ENCODE peak calls at places on chromosomes 1 and 21, in six cellular contexts. A is lower leg skin, J is AG09309, B is OCI-LY7, V is uterus, T is ovary. Q is an unnamed sample.

GRCh38 chr1:93588206-93588605 is 93.4 kb downstream of the BCAR3 start:
- DNase-seq in J (no peak), A (no peak), T (no peak), B (no peak), V (no peak), Q (no peak)

GRCh38 chr1:100438789-100439188 is 86.5 kb downstream of the CDC14A start:
- DNase-seq in J (no peak), B (no peak), T (no peak), V (no peak), A (no peak), Q (no peak)

GRCh38 chr1:157409927-157410326 is 142.4 kb downstream of the FCRL5 start:
- DNase-seq in A (no peak), T (no peak), B (no peak), J (no peak), V (no peak), Q (no peak)

GRCh38 chr1:17437260-17438175 is 2.0 kb downstream of the RCC2 start:
- DNase-seq in B (peak), A (no peak), T (peak), V (peak), J (no peak), Q (no peak)

GRCh38 chr1:173248247-173248940 is 41.3 kb upstream of the TNFSF4 start:
- DNase-seq in B (no peak), T (no peak), V (no peak), J (no peak), A (no peak), Q (no peak)

GRCh38 chr1:36350659-36351171 is 27.3 kb upstream of the EVA1B start:
- DNase-seq in B (no peak), T (no peak), V (no peak), J (no peak), A (peak), Q (no peak)

GRCh38 chr1:101436100-101436511 is 199.3 kb downstream of the S1PR1 start:
- DNase-seq in V (no peak), A (no peak), T (no peak), J (no peak), B (peak), Q (no peak)

GRCh38 chr1:241744591-241744990 is 92.5 kb downstream of the WDR64 start:
- DNase-seq in B (no peak), J (no peak), T (no peak), V (no peak), A (no peak), Q (no peak)

GRCh38 chr1:205249651-205250050 is 21.9 kb downstream of the TMCC2 start:
- DNase-seq in T (no peak), V (no peak), J (no peak), A (no peak), B (no peak), Q (no peak)

GRCh38 chr1:47222476-47222875 is 9.5 kb downstream of the TAL1 start:
- DNase-seq in V (peak), B (no peak), A (no peak), J (no peak), T (no peak), Q (no peak)

GRCh38 chr1:109926662-109927300 is 16.1 kb downstream of the CSF1 start:
- DNase-seq in B (no peak), T (no peak), A (no peak), V (no peak), J (peak), Q (no peak)

GRCh38 chr21:26593800-26594199 is 20.7 kb upstream of the CYYR1 start:
- DNase-seq in A (no peak), B (no peak), V (no peak), J (no peak), T (no peak), Q (no peak)

GRCh38 chr1:166133276-166133841 is 33.4 kb downstream of the FAM78B start:
- DNase-seq in A (no peak), V (no peak), B (peak), J (no peak), T (no peak), Q (peak)

GRCh38 chr1:20483833-20484525 is 2.0 kb downstream of the CAMK2N1 start:
- DNase-seq in T (peak), A (no peak), V (no peak), B (no peak), J (no peak), Q (no peak)

GRCh38 chr1:26530898-26531598 is 1.5 kb downstream of the RPS6KA1 start:
- DNase-seq in V (no peak), J (peak), T (no peak), B (peak), A (no peak), Q (peak)

GRCh38 chr1:109787845-109788605 is 24.3 kb upstream of the EPS8L3 start:
- DNase-seq in J (no peak), A (no peak), T (no peak), V (peak), B (no peak), Q (no peak)

GRCh38 chr21:36859744-36860501 is 106.5 kb downstream of the HLCS start:
- DNase-seq in A (peak), J (no peak), B (peak), V (peak), T (peak), Q (peak)

GRCh38 chr1:80059940-80060339 is 1053.4 kb upstream of the ADGRL4 start:
- DNase-seq in J (no peak), A (no peak), T (no peak), B (no peak), V (no peak), Q (no peak)

GRCh38 chr1:12166834-12167492 is at the start of gene TNFRSF1B:
- DNase-seq in T (peak), J (no peak), V (no peak), B (no peak), A (no peak), Q (no peak)

GRCh38 chr1:206472886-206473285 is 2.6 kb downstream of the IKBKE start:
- DNase-seq in J (no peak), B (no peak), V (no peak), T (no peak), A (no peak), Q (no peak)

GRCh38 chr1:183989078-183989577 is 48.4 kb downstream of the COLGALT2 start:
- DNase-seq in B (no peak), J (peak), A (peak), T (no peak), V (no peak), Q (no peak)

GRCh38 chr21:46004168-46004861 is 22.7 kb downstream of the COL6A1 start:
- DNase-seq in V (peak), A (no peak), B (no peak), J (no peak), T (no peak), Q (no peak)

GRCh38 chr1:226111109-226111864 is 48.8 kb downstream of the H3-3A start:
- DNase-seq in V (no peak), T (no peak), J (no peak), A (no peak), B (peak), Q (no peak)
- H3K4me3 ChIP-seq in V (peak), T (peak), J (peak), A (no peak), B (peak), Q (no peak)

DNA sequence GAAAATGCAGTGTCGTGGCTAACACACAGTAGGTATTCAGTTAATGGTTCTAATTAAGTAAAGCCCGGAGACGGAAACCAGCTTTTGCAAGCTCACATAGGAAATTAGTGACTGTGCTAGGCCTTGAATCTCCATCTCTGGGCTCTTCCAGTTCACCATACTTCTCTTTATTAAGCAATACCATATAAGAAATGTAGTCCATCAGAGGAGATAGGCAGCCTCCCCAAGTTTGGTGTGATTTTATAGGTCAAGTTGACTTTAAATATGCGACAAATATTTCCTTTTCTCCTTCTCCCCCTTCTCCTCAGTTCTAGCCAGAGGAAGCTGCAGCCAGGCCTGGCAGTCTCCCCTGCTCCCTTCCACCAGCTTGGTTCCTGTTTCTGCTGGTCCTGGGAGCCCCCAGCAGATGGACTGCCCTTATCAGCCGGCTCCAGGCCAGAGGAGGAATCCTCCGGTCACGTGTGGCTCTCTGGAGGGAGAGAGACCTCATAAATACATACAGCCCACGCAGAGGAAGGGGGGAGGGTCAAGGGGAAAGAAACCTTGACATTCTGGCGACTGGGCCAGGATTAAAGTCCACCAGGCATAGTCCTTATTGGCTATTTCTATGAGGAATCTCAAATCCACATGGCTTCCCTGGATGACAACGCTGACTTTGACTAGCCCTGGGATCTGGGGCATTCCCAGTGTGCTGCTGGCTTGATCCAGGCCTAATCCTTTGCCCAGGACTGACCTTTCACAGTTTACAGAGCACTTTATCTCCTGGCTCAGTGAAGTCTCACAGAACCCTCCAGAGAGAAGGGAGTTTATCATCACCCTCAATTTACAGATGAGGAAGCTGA is 115.1 kb upstream of the JUN start:
- DNase-seq in A (no peak), B (no peak), V (peak), T (peak), J (no peak), Q (no peak)
- TF ChIP-seq CTCF in A (no peak), B (no peak), V (no peak), T (no peak), J (no peak), Q (no peak)

GRCh38 chr1:181092056-181092455 is 3.6 kb downstream of the IER5 start:
- DNase-seq in V (no peak), T (no peak), J (no peak), A (no peak), B (no peak), Q (no peak)

GRCh38 chr1:181090653-181091126 is 2.2 kb downstream of the IER5 start:
- DNase-seq in J (no peak), A (no peak), T (no peak), V (no peak), B (peak), Q (no peak)

GRCh38 chr1:181089777-181090505 is 1.4 kb downstream of the IER5 start:
- DNase-seq in T (peak), A (peak), J (no peak), V (peak), B (peak), Q (no peak)

GRCh38 chr1:181092883-181093282 is 4.4 kb downstream of the IER5 start:
- DNase-seq in A (no peak), B (no peak), J (no peak), T (no peak), V (no peak), Q (no peak)

DNA sequence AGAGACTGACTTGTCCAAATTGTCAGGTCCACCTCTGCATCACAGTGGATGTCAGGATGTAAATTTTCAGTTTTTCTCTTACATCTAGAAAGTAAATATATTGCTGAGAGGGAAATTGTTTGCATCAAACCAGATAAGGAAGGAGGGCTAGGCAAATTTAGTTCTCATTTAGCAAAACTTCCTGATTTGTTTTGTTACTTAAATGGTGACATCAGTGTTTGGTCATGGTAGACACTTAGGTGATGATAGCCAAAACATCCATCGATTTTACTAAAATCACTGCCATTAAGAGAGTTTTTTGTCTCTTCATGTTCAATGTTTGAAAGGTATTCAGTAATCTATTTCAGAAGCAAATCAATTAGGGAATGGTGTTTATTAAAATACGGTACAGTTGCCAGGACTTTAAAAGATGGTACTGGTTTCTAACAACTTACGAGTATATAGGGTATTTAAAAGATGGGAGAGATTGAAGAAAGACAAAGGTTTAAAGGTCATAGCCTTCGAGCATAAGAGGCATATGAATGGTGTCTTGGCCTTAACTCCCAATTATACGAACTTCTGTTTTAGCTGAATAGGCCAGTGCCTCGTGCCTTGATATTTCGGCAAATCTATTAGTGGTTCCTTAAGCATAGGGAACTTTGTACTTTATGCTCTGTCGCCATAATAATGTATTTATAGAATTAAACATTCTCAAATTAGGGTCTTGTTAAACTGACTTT is 3.0 kb downstream of the IER5 start:
- DNase-seq in T (no peak), B (no peak), A (no peak), J (no peak), V (no peak), Q (no peak)
- H3K4me3 ChIP-seq in T (peak), B (peak), A (no peak), J (peak), V (peak), Q (no peak)

DNA sequence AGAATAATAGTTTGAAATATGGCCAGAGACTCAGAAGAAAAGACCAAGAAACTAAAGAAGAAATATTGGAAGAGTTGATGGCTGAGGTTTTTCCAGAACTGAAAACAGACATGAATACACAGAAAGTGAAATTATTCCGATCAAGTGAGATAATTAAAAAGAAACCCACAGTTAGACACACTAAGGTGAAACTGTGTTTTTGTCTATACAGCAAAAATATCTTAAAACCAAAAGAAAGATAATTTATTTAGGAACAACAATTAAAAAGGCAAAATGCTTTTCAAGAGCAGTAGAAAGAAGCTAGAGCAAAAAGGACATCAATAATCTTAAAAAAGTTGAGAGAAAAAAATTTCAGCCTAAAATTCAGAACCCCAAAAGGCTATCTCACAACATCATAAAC is 116.3 kb downstream of the COP1 start:
- DNase-seq in T (no peak), B (no peak), V (no peak), J (no peak), A (no peak), Q (no peak)
- TF ChIP-seq CTCF in T (no peak), B (no peak), V (no peak), J (no peak), A (no peak), Q (no peak)

GRCh38 chr1:8370046-8370881 is 52.4 kb downstream of the SLC45A1 start:
- DNase-seq in B (no peak), T (no peak), V (no peak), A (no peak), J (no peak), Q (no peak)
- H3K4me3 ChIP-seq in B (no peak), T (no peak), V (no peak), A (no peak), J (no peak), Q (no peak)

GRCh38 chr1:197902454-197903195 is at the start of gene C1orf53:
- DNase-seq in B (peak), T (peak), J (peak), A (peak), V (peak), Q (peak)
- TF ChIP-seq CTCF in B (no peak), T (no peak), J (no peak), A (no peak), V (no peak), Q (no peak)

GRCh38 chr1:81312272-81312754 is 488.4 kb upstream of the ADGRL2 start:
- DNase-seq in T (no peak), B (no peak), A (no peak), J (no peak), V (no peak), Q (no peak)
- H3K4me3 ChIP-seq in T (no peak), B (no peak), A (no peak), J (no peak), V (no peak), Q (no peak)